ENCODE peak calls at places on chromosomes 11 and 22, in four cellular contexts. M is PC-3; O is CD4-positive, alpha-beta T cell; W is GM12865. B is an unnamed sample.

GRCh38 chr11:19919050-19919561 is 206.5 kb downstream of the NAV2 start:
- DNase-seq in M (peak), O (no peak), W (no peak), B (no peak)

GRCh38 chr22:37599161-37599560 is 9.5 kb upstream of the GGA1 start:
- DNase-seq in M (peak), O (no peak), W (no peak), B (no peak)

GRCh38 chr11:15987044-15987443 is 369.3 kb downstream of the SOX6 start:
- DNase-seq in M (no peak), O (no peak), W (no peak), B (no peak)

GRCh38 chr22:33083212-33083611 is 25.0 kb upstream of the SYN3 start:
- DNase-seq in M (peak), O (no peak), W (peak), B (no peak)

GRCh38 chr22:36331912-36332622 is 55.7 kb downstream of the MYH9 start:
- DNase-seq in M (peak), O (peak), W (peak), B (peak)

GRCh38 chr11:71063129-71063528 is 189.2 kb downstream of the SHANK2 start:
- DNase-seq in M (no peak), O (no peak), W (no peak), B (no peak)

GRCh38 chr22:37223965-37224551 is 11.8 kb upstream of the SSTR3 start:
- DNase-seq in M (no peak), O (no peak), W (peak), B (peak)

GRCh38 chr11:12287009-12287373 is 90.4 kb upstream of the PARVA start:
- DNase-seq in M (peak), O (no peak), W (no peak), B (no peak)

GRCh38 chr22:49016909-49017768 is 810.5 kb downstream of the BRD1 start:
- DNase-seq in M (no peak), O (no peak), W (no peak), B (no peak)

GRCh38 chr22:33873666-33874065 is 46.6 kb downstream of the LARGE1 start:
- DNase-seq in M (no peak), O (no peak), W (no peak), B (no peak)

GRCh38 chr11:45324459-45324858 is 38.3 kb upstream of the SYT13 start:
- DNase-seq in M (no peak), O (no peak), W (no peak), B (no peak)

GRCh38 chr11:124633355-124633754 is 10.7 kb downstream of the TBRG1 start:
- DNase-seq in M (peak), O (no peak), W (no peak), B (no peak)

GRCh38 chr11:36702330-36703054 is 104.5 kb upstream of the RAG2 start:
- DNase-seq in M (peak), O (no peak), W (peak), B (peak)

GRCh38 chr11:123430736-123431356 is 777 bp downstream of the GRAMD1B start:
- DNase-seq in M (peak), O (peak), W (peak), B (peak)

GRCh38 chr11:44693654-44694119 is 33.1 kb upstream of the TSPAN18 start:
- DNase-seq in M (no peak), O (no peak), W (no peak), B (no peak)

GRCh38 chr11:67354314-67355022 is 1.1 kb upstream of the POLD4 start:
- DNase-seq in M (peak), O (no peak), W (no peak), B (peak)
- TF ChIP-seq CTCF in M (peak), O (no peak), W (no peak), B (no peak)

GRCh38 chr11:1054143-1055108 is 17.9 kb upstream of the MUC6 start:
- DNase-seq in M (peak), O (no peak), W (no peak), B (no peak)
- TF ChIP-seq CTCF in M (no peak), O (no peak), W (no peak), B (no peak)

DNA sequence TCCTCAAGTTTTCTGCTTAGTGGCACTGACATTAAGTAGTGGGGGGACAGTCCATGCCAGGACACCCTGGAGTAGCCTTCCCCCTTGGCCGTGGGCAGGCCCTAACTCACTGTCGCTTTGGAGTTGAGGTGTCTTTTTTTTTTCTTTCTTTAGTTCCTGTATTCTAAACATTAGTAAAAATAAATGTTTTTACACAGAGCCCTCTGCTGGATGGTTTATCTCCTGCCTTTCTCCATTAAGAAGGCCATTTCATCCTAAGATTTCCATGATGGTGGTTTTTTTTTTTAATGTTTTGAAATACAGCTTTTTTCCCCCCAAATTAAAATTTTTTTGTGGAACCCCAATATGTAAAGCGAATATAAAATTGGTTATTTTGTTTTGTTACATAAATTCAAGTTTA is 1.8 kb upstream of the TIGD3 start:
- DNase-seq in M (peak), O (no peak), W (no peak), B (no peak)
- TF ChIP-seq CTCF in M (peak), O (no peak), W (no peak), B (no peak)

GRCh38 chr11:62496676-62497075 is 49.9 kb downstream of the AHNAK start:
- DNase-seq in M (no peak), O (no peak), W (no peak), B (no peak)

GRCh38 chr11:62498492-62499286 is 47.9 kb downstream of the AHNAK start:
- DNase-seq in M (no peak), O (no peak), W (no peak), B (no peak)

GRCh38 chr11:62494246-62494645 is 52.4 kb downstream of the AHNAK start:
- DNase-seq in M (no peak), O (no peak), W (no peak), B (no peak)

GRCh38 chr11:62500066-62501035 is 46.3 kb downstream of the AHNAK start:
- DNase-seq in M (peak), O (no peak), W (no peak), B (no peak)

DNA sequence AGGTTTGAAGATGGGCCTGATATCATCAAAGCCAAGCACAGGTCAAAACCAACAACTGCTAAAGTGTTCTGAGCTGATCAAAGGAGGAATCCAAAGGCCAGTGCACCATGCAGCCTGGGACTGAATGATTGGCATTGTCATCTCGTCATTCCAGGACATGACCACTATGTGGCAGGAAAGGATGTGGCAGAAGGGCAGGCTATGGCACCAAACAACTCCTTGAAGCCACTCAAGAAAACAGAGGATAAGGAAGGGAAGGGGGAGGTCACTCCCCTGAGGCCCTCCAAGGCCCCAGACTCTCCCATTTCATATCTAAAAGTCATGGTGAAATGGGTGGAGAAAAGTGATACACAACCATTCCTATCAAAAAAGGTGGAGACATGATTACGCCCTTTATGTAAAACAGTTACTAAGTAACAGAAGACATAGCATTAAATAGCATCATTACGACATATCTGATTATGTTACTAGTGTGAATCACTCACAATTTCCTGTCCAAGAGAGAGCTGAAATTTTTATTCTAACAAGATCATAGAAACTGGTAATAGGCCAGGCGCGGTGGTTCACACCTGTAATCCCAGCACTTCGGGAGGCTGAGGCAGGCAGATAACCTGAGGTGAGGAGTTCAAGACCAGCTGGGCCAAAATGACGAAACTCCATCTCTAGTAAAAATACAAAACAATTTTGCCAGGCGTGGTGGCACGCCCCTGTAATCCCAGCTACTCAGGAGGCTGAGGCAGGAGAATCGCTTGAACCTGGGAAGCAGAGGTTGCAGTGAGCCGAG is 49.3 kb downstream of the AHNAK start:
- DNase-seq in M (peak), O (no peak), W (peak), B (peak)
- TF ChIP-seq CTCF in M (peak), O (peak), W (peak), B (peak)

GRCh38 chr11:64764753-64765152 is 5.0 kb upstream of the PYGM start:
- DNase-seq in M (no peak), O (no peak), W (no peak), B (no peak)

GRCh38 chr11:64765841-64766682 is 6.3 kb upstream of the PYGM start:
- DNase-seq in M (no peak), O (no peak), W (no peak), B (no peak)

GRCh38 chr11:64763804-64764611 is 4.2 kb upstream of the PYGM start:
- DNase-seq in M (no peak), O (no peak), W (no peak), B (peak)

GRCh38 chr11:64766881-64767280 is 7.1 kb upstream of the PYGM start:
- DNase-seq in M (no peak), O (no peak), W (no peak), B (no peak)

GRCh38 chr11:64765291-64765803 is 5.6 kb upstream of the PYGM start:
- DNase-seq in M (no peak), O (no peak), W (no peak), B (no peak)
- TF ChIP-seq CTCF in M (peak), O (peak), W (no peak), B (peak)

GRCh38 chr11:67484847-67485311 is 2.1 kb downstream of the AIP start:
- DNase-seq in M (no peak), O (no peak), W (peak), B (peak)
- TF ChIP-seq CTCF in M (no peak), O (no peak), W (no peak), B (no peak)

GRCh38 chr22:42436402-42436801 is 4.2 kb upstream of the NFAM1 start:
- DNase-seq in M (no peak), O (no peak), W (no peak), B (no peak)
- TF ChIP-seq CTCF in M (no peak), O (no peak), W (no peak), B (no peak)

GRCh38 chr11:2272241-2272945 is 2.0 kb upstream of the ASCL2 start:
- DNase-seq in M (no peak), O (no peak), W (no peak), B (no peak)

GRCh38 chr11:2270322-2271076 is at the start of gene ASCL2:
- DNase-seq in M (no peak), O (no peak), W (no peak), B (peak)

GRCh38 chr11:2272946-2273280 is 2.5 kb upstream of the ASCL2 start:
- DNase-seq in M (no peak), O (no peak), W (no peak), B (no peak)

GRCh38 chr11:2271077-2271326 is 614 bp upstream of the ASCL2 start:
- DNase-seq in M (no peak), O (no peak), W (no peak), B (peak)

DNA sequence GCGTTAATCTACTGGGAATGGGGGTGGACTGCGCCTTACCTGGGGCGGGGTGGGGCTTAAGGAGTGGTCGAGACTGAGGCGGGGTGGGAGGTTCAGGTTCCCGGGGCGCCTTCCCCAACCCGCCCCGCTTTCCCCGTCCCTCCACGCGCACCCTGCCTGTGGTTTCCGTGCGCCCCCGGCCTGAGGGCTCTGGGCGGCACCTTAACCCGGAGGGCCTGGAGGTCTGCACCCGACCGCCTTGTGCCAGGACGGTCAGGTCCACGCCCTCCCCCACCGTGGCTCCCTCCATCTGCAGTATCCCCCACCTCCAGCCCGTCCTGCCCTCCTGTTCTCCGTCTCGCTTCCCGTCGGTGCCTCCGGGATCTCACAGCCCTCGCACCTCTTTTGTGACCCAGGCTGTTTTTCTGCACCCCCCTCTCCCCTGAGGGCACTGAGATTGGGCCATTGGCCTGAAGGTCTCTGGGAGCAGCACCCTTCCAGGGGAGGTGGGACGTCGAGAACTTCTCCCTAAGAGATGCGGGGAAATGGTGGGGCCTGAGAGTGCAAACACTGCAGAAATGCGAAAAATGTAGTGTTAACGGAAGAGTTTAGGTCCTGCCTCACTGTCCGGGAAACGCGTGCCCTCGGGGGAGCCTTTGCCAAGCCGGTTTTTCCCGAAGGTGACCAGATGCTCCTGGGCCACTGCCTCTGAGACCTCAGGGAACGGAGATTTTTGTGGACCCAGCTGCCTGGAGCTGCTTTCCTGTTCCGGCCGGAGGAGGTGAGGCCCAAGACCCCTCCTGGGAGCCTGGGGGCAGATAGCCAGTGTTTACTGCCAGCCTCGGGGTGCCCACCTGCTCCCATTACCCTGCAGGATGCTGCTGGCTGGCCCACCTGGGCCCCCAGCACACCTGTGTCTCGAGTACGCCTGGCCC is 1.2 kb upstream of the ASCL2 start:
- DNase-seq in M (no peak), O (no peak), W (no peak), B (no peak)
- TF ChIP-seq CTCF in M (no peak), O (no peak), W (no peak), B (no peak)